ENCODE peak calls at places on chromosomes 5 and 9, in eight cellular contexts. G is tibial nerve, E is stomach, J is transverse colon, Z is body of pancreas, T is A549, A is sigmoid colon, M is GM12891. S is an unnamed sample.

GRCh38 chr5:89950234-89950633 is 459.3 kb downstream of the CETN3 start:
- DNase-seq in J (no peak), M (no peak), G (no peak), T (no peak), A (no peak), Z (no peak), E (no peak), S (no peak)

GRCh38 chr9:99848447-99848846 is 26.8 kb downstream of the NR4A3 start:
- DNase-seq in J (no peak), M (no peak), A (no peak), E (no peak), Z (no peak), T (no peak), G (no peak), S (no peak)

GRCh38 chr5:68169898-68170297 is 45.7 kb upstream of the PIK3R1 start:
- DNase-seq in M (no peak), E (no peak), G (no peak), A (peak), T (no peak), J (peak), Z (no peak), S (no peak)

GRCh38 chr9:88544245-88544644 is 9.3 kb downstream of the NXNL2 start:
- DNase-seq in Z (no peak), M (no peak), E (peak), T (peak), A (no peak), G (no peak), J (no peak), S (no peak)

GRCh38 chr5:68446487-68446894 is 230.9 kb downstream of the PIK3R1 start:
- DNase-seq in J (no peak), Z (no peak), A (no peak), G (no peak), M (no peak), T (no peak), E (no peak), S (no peak)

GRCh38 chr5:125550237-125550636 is 803.8 kb upstream of the ZNF608 start:
- DNase-seq in G (no peak), M (no peak), A (no peak), Z (no peak), T (no peak), J (no peak), E (no peak), S (no peak)

GRCh38 chr9:92964981-92965758 is 17.8 kb downstream of the FGD3 start:
- DNase-seq in T (no peak), M (no peak), J (peak), Z (peak), E (peak), G (no peak), A (no peak), S (peak)

GRCh38 chr9:116979461-116979860 is 292.4 kb downstream of the TRIM32 start:
- DNase-seq in T (peak), A (no peak), Z (no peak), M (no peak), G (no peak), E (no peak), J (no peak), S (no peak)

GRCh38 chr5:170280090-170280493 is 17.5 kb downstream of the LCP2 start:
- DNase-seq in J (no peak), M (no peak), E (no peak), A (peak), Z (no peak), T (no peak), G (no peak), S (no peak)

GRCh38 chr9:109560470-109561132 is 62.5 kb upstream of the PTPN3 start:
- DNase-seq in M (no peak), T (peak), G (no peak), A (no peak), E (no peak), J (no peak), Z (no peak), S (no peak)

GRCh38 chr5:98179791-98180755 is 593.4 kb upstream of the RGMB start:
- DNase-seq in A (no peak), E (no peak), T (no peak), J (no peak), M (no peak), G (no peak), Z (no peak), S (no peak)

GRCh38 chr5:145557345-145557744 is 277.8 kb downstream of the PRELID2 start:
- DNase-seq in A (no peak), T (no peak), Z (no peak), J (no peak), E (no peak), M (no peak), G (no peak), S (no peak)

GRCh38 chr5:80977764-80978163 is 17.6 kb downstream of the RASGRF2 start:
- DNase-seq in E (no peak), G (no peak), J (no peak), A (no peak), Z (no peak), M (no peak), T (no peak), S (no peak)

GRCh38 chr5:153402550-153402949 is 87.9 kb upstream of the GRIA1 start:
- DNase-seq in T (no peak), Z (no peak), G (no peak), J (no peak), M (no peak), E (no peak), A (no peak), S (no peak)

GRCh38 chr5:159341914-159342313 is 11.6 kb upstream of the IL12B start:
- DNase-seq in A (no peak), J (peak), Z (peak), E (no peak), G (peak), T (peak), M (no peak), S (peak)

DNA sequence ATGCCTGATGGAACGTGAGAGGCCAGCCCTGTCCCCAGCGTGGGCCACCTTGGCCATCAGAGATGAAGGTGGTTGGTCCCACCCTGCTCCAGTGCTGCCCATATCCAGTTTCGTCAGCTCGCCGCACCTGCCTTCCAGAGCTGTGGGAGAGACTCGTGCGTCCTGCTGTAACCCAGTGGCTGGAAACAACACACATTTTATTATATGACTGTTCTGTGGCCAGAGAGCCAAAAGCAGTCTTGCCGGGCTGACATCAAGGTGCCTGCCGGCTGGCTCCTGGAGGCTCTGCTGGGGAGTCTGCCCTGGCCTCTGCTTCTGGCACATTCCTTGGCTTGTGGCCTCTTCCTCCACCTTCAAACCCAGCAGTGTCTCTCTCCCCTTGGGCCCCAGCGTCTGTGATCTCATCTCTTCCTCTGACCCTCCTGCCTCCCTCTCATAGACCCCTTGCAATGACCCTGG is 94.7 kb downstream of the RXRA start:
- DNase-seq in Z (no peak), T (no peak), J (peak), E (no peak), G (no peak), A (peak), M (no peak), S (no peak)
- TF ChIP-seq POLR2A in Z (no peak), T (no peak), J (no peak), E (no peak), G (no peak), A (no peak), M (no peak), S (no peak)

GRCh38 chr5:178859625-178860521 is at the start of gene ZNF354B:
- DNase-seq in Z (peak), T (peak), E (peak), J (peak), M (peak), G (peak), A (peak), S (peak)
- TF ChIP-seq POLR2A in Z (peak), T (peak), E (no peak), J (peak), M (no peak), G (peak), A (peak), S (peak)

GRCh38 chr9:35111006-35111933 is 4.4 kb downstream of the ATOSB start:
- DNase-seq in E (peak), T (peak), Z (peak), J (peak), M (peak), G (peak), A (peak), S (peak)
- TF ChIP-seq POLR2A in E (no peak), T (peak), Z (peak), J (peak), M (no peak), G (peak), A (peak), S (peak)

GRCh38 chr5:54397420-54397819 is 58.1 kb upstream of the HSPB3 start:
- DNase-seq in A (no peak), G (no peak), M (no peak), J (no peak), T (no peak), E (no peak), Z (no peak), S (no peak)
- TF ChIP-seq POLR2A in A (no peak), G (no peak), M (no peak), J (no peak), T (no peak), E (no peak), Z (no peak), S (no peak)

GRCh38 chr9:75087824-75088645 is at the start of the genes NMRK1 and OSTF1:
- DNase-seq in Z (peak), T (peak), E (peak), M (peak), A (peak), G (peak), J (peak), S (peak)
- TF ChIP-seq POLR2A in Z (peak), T (peak), E (peak), M (peak), A (peak), G (peak), J (peak), S (peak)

GRCh38 chr5:76643371-76643770 is 20.2 kb upstream of the F2RL2 start:
- DNase-seq in M (no peak), J (no peak), G (no peak), A (no peak), Z (no peak), T (no peak), E (no peak), S (no peak)
- TF ChIP-seq POLR2A in M (no peak), J (no peak), G (no peak), A (no peak), Z (no peak), T (no peak), E (no peak), S (no peak)

DNA sequence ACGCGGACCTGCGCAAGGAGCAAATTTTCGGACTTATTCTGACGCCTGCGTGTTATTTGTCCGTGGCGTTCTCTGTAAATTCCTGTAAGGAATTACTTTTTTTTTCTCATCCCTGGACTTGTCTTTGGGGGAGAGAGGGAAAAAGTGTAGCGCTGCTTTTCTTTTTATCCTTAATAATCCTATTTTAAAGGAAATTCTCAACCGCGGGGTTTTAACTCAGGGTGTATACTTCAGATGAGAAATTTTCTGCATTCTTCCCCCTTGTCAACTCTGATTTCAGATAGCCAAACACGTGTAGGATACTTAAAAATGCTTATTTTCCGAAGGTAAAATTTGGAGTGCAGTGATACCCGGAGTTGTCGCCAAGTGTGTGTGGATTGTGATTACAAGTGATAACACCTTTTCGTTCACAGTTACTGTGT is 853 bp downstream of the DCP2 start:
- DNase-seq in A (no peak), Z (no peak), J (no peak), M (no peak), E (no peak), T (no peak), G (no peak), S (peak)
- TF ChIP-seq POLR2A in A (no peak), Z (no peak), J (no peak), M (no peak), E (no peak), T (no peak), G (no peak), S (no peak)

S was measured in erythroblast.